ENCODE peak calls at places on chromosomes 1 and 21, in nine cellular contexts. N is colonic mucosa, D is tibial artery, B is suprapubic skin, C is dorsolateral prefrontal cortex, V is upper lobe of right lung, R is breast epithelium, Y is brain microvascular endothelial cell, S is psoas muscle. P is an unnamed sample.
A peak's percentile ranks its signal among the peaks of the same experiment; 100 is the strongest.

GRCh38 chr1:89873757-89874156 is 52.9 kb downstream of the LRRC8D start:
- DNase-seq in C (no peak), R (no peak), N (no peak), B (no peak), Y (no peak), D (no peak), S (no peak), V (no peak), P (no peak)

GRCh38 chr1:87155648-87156047 is 173.0 kb upstream of the LMO4 start:
- DNase-seq in B (no peak), N (no peak), S (no peak), R (no peak), D (no peak), Y (no peak), C (no peak), V (no peak), P (no peak)

GRCh38 chr1:34778381-34778780 is 2.6 kb upstream of the GJB3 start:
- DNase-seq in V (peak; percentile 9), Y (no peak), N (no peak), S (no peak), D (no peak), R (no peak), B (no peak), C (no peak), P (no peak)

GRCh38 chr1:231603598-231604275 is 22.9 kb upstream of the DISC1 start:
- DNase-seq in R (no peak), N (peak; percentile 59), B (no peak), D (no peak), V (no peak), S (no peak), C (no peak), Y (peak; percentile 40), P (no peak)

GRCh38 chr1:178060789-178061556 is 32.9 kb upstream of the RASAL2 start:
- DNase-seq in D (no peak), C (no peak), Y (peak; percentile 84), R (no peak), B (no peak), N (no peak), V (no peak), S (no peak), P (no peak)

GRCh38 chr1:204900721-204901120 is 30.1 kb downstream of the NFASC start:
- DNase-seq in Y (no peak), R (no peak), C (no peak), D (no peak), N (no peak), V (no peak), B (no peak), S (no peak), P (no peak)

GRCh38 chr1:17018849-17019248 is 7.1 kb upstream of the ATP13A2 start:
- DNase-seq in R (no peak), S (no peak), C (no peak), N (no peak), B (no peak), Y (no peak), D (no peak), V (no peak), P (no peak)

GRCh38 chr1:227124461-227124860 is 184.4 kb downstream of the COQ8A start:
- DNase-seq in C (no peak), S (no peak), N (no peak), V (no peak), B (no peak), R (no peak), Y (no peak), D (no peak), P (no peak)

GRCh38 chr1:181123173-181123572 is 34.7 kb downstream of the IER5 start:
- DNase-seq in D (no peak), C (no peak), V (no peak), S (no peak), R (no peak), N (no peak), Y (no peak), B (no peak), P (no peak)

GRCh38 chr1:87980494-87980893 is 651.8 kb downstream of the LMO4 start:
- DNase-seq in N (no peak), B (no peak), Y (no peak), S (no peak), C (no peak), D (no peak), R (no peak), V (no peak), P (no peak)

GRCh38 chr1:232904566-232904965 is 45.8 kb upstream of the NTPCR start:
- DNase-seq in D (no peak), R (no peak), S (no peak), V (no peak), N (no peak), C (no peak), Y (peak; percentile 64), B (no peak), P (no peak)

GRCh38 chr1:41073971-41074370 is 52.4 kb upstream of the SLFNL1 start:
- DNase-seq in N (no peak), D (no peak), S (no peak), V (no peak), R (no peak), B (no peak), Y (peak; percentile 31), C (no peak), P (no peak)

GRCh38 chr1:175765293-175765692 is 21.9 kb upstream of the TNR start:
- DNase-seq in C (no peak), Y (no peak), D (no peak), R (no peak), S (no peak), N (no peak), V (no peak), B (no peak), P (no peak)

GRCh38 chr1:68010543-68010942 is 39.9 kb downstream of the DIRAS3 start:
- DNase-seq in V (no peak), S (no peak), R (no peak), B (no peak), N (no peak), D (no peak), C (no peak), Y (no peak), P (no peak)

GRCh38 chr1:36137226-36137625 is 12.1 kb downstream of the TRAPPC3 start:
- DNase-seq in C (no peak), S (no peak), D (no peak), R (no peak), N (no peak), Y (no peak), B (no peak), V (no peak), P (no peak)

GRCh38 chr1:165945911-165946310 is 118.5 kb downstream of the UCK2 start:
- DNase-seq in V (no peak), B (no peak), N (no peak), D (no peak), R (no peak), S (no peak), Y (no peak), C (no peak), P (no peak)

GRCh38 chr1:110255388-110255787 is 45.3 kb downstream of the KCNC4 start:
- DNase-seq in R (peak; percentile 14), Y (no peak), S (no peak), V (no peak), C (peak; percentile 63), D (no peak), B (no peak), N (no peak), P (no peak)

GRCh38 chr21:45559216-45560105 is 17.2 kb upstream of the SLC19A1 start:
- DNase-seq in B (peak; percentile 79), S (peak; percentile 36), C (peak; percentile 12), D (peak; percentile 14), N (peak; percentile 9), V (peak; percentile 47), Y (no peak), R (peak; percentile 30), P (no peak)

GRCh38 chr1:238409947-238410346 is 519.2 kb upstream of the ZP4 start:
- DNase-seq in C (no peak), N (no peak), D (no peak), V (no peak), R (no peak), Y (peak; percentile 74), S (no peak), B (no peak), P (no peak)

GRCh38 chr21:17658931-17659330 is 46.2 kb upstream of the BTG3 start:
- DNase-seq in R (no peak), N (no peak), C (no peak), B (no peak), D (no peak), V (no peak), Y (no peak), S (no peak), P (no peak)

GRCh38 chr1:87200875-87201638 is 127.6 kb upstream of the LMO4 start:
- DNase-seq in R (no peak), V (no peak), B (no peak), N (no peak), S (no peak), C (no peak), Y (no peak), D (no peak), P (peak; percentile 19)

GRCh38 chr1:44609412-44609767 is 64.9 kb downstream of the TMEM53 start:
- DNase-seq in V (no peak), B (no peak), N (peak; percentile 56), Y (peak; percentile 28), C (no peak), D (peak; percentile 34), R (no peak), S (peak; percentile 82), P (no peak)
- TF ChIP-seq CTCF in V (peak; percentile 39), B (no peak), N (no peak), Y (peak; percentile 76), C (no peak), D (peak; percentile 51), R (peak; percentile 45), S (peak; percentile 72), P (peak; percentile 28)

GRCh38 chr1:7941437-7941793 is 776 bp upstream of the TNFRSF9 start:
- DNase-seq in C (no peak), R (no peak), D (no peak), N (no peak), B (no peak), V (no peak), Y (peak; percentile 28), S (no peak), P (no peak)
- H3K4me3 ChIP-seq in C (no peak overlapping the region), R (no peak overlapping the region), D (no peak overlapping the region), N (no peak overlapping the region), B (no peak overlapping the region), V (no peak overlapping the region), Y (no peak overlapping the region), S (no peak overlapping the region), P (no peak overlapping the region)

GRCh38 chr21:42276526-42277154 is 38.6 kb downstream of the TFF3 start:
- DNase-seq in S (no peak), C (no peak), Y (no peak), N (no peak), D (no peak), R (no peak), B (no peak), V (no peak), P (no peak)
- TF ChIP-seq CTCF in S (no peak), C (no peak), Y (no peak), N (no peak), D (no peak), R (no peak), B (no peak), V (no peak), P (peak; percentile 49)

GRCh38 chr1:44808063-44808937 is at the start of gene BTBD19:
- DNase-seq in V (peak; percentile 85), R (peak; percentile 64), C (peak; percentile 82), Y (peak; percentile 88), S (peak; percentile 91), D (peak; percentile 86), B (peak; percentile 94), N (peak; percentile 70), P (no peak)
- H3K4me3 ChIP-seq in V (peak within 1 kb of the TSS; percentile 45), R (peak within 1 kb of the TSS; percentile 28), C (peak within 1 kb of the TSS; percentile 45), Y (peak within 1 kb of the TSS; percentile 50), S (peak within 1 kb of the TSS; percentile 51), D (peak within 1 kb of the TSS; percentile 48), B (peak within 1 kb of the TSS; percentile 33), N (peak within 1 kb of the TSS; percentile 5), P (no peak within 1 kb of the TSS)